ENCODE peak calls at places on chromosomes 6 and 20, in seven cellular contexts. One of them, this sample, is unnamed.

GRCh38 chr20:19566226-19566960 is 191.7 kb upstream of the RIN2 start:
- DNase-seq in astrocyte of the spinal cord: peak; percentile 26
- DNase-seq in activated CD4-positive, CD25-positive, alpha-beta regulatory T cell: no peak
- DNase-seq in IMR-90: no peak
- DNase-seq in spleen: no peak
- DNase-seq in cardiac septum: no peak
- DNase-seq in stimulated activated CD8-positive, alpha-beta memory T cell treated with anti-CD3 and anti-CD28 coated beads, Interleukin-7, amount 100 ng/mL, for 4 hours: no peak
- DNase-seq in this sample: peak; percentile 26

GRCh38 chr6:45586216-45587171 is 208.8 kb upstream of the SUPT3H start:
- DNase-seq in activated CD4-positive, CD25-positive, alpha-beta regulatory T cell: peak; percentile 9
- DNase-seq in spleen: no peak
- DNase-seq in cardiac septum: no peak
- DNase-seq in astrocyte of the spinal cord: no peak
- DNase-seq in stimulated activated CD8-positive, alpha-beta memory T cell treated with anti-CD3 and anti-CD28 coated beads, Interleukin-7, amount 100 ng/mL, for 4 hours: peak; percentile 46
- DNase-seq in IMR-90: no peak
- DNase-seq in this sample: no peak

GRCh38 chr6:138517635-138518034 is 18.3 kb upstream of the NHSL1 start:
- DNase-seq in astrocyte of the spinal cord: no peak
- DNase-seq in cardiac septum: peak; percentile 79
- DNase-seq in activated CD4-positive, CD25-positive, alpha-beta regulatory T cell: peak; percentile 4
- DNase-seq in IMR-90: peak; percentile 43
- DNase-seq in spleen: peak; percentile 84
- DNase-seq in stimulated activated CD8-positive, alpha-beta memory T cell treated with anti-CD3 and anti-CD28 coated beads, Interleukin-7, amount 100 ng/mL, for 4 hours: peak; percentile 26
- DNase-seq in this sample: peak; percentile 22

GRCh38 chr6:132053523-132053922 is 102.4 kb upstream of the CCN2 start:
- DNase-seq in spleen: no peak
- DNase-seq in cardiac septum: no peak
- DNase-seq in stimulated activated CD8-positive, alpha-beta memory T cell treated with anti-CD3 and anti-CD28 coated beads, Interleukin-7, amount 100 ng/mL, for 4 hours: no peak
- DNase-seq in activated CD4-positive, CD25-positive, alpha-beta regulatory T cell: no peak
- DNase-seq in astrocyte of the spinal cord: peak; percentile 59
- DNase-seq in IMR-90: peak; percentile 91
- DNase-seq in this sample: no peak

GRCh38 chr20:58293453-58293852 is 16.1 kb upstream of the RAB22A start:
- DNase-seq in cardiac septum: no peak
- DNase-seq in spleen: no peak
- DNase-seq in stimulated activated CD8-positive, alpha-beta memory T cell treated with anti-CD3 and anti-CD28 coated beads, Interleukin-7, amount 100 ng/mL, for 4 hours: no peak
- DNase-seq in IMR-90: no peak
- DNase-seq in astrocyte of the spinal cord: no peak
- DNase-seq in activated CD4-positive, CD25-positive, alpha-beta regulatory T cell: no peak
- DNase-seq in this sample: no peak

GRCh38 chr20:18380908-18381529 is 85.8 kb downstream of the DZANK1 start:
- DNase-seq in spleen: no peak
- DNase-seq in IMR-90: no peak
- DNase-seq in astrocyte of the spinal cord: no peak
- DNase-seq in stimulated activated CD8-positive, alpha-beta memory T cell treated with anti-CD3 and anti-CD28 coated beads, Interleukin-7, amount 100 ng/mL, for 4 hours: no peak
- DNase-seq in cardiac septum: no peak
- DNase-seq in activated CD4-positive, CD25-positive, alpha-beta regulatory T cell: no peak
- DNase-seq in this sample: no peak

GRCh38 chr6:16292432-16292831 is 54.0 kb downstream of the GMPR start:
- DNase-seq in cardiac septum: peak; percentile 31
- DNase-seq in activated CD4-positive, CD25-positive, alpha-beta regulatory T cell: no peak
- DNase-seq in spleen: no peak
- DNase-seq in astrocyte of the spinal cord: no peak
- DNase-seq in stimulated activated CD8-positive, alpha-beta memory T cell treated with anti-CD3 and anti-CD28 coated beads, Interleukin-7, amount 100 ng/mL, for 4 hours: no peak
- DNase-seq in IMR-90: no peak
- DNase-seq in this sample: no peak

GRCh38 chr20:57708694-57709673 is 831 bp downstream of the PMEPA1 start:
- DNase-seq in stimulated activated CD8-positive, alpha-beta memory T cell treated with anti-CD3 and anti-CD28 coated beads, Interleukin-7, amount 100 ng/mL, for 4 hours: no peak
- DNase-seq in cardiac septum: no peak
- DNase-seq in activated CD4-positive, CD25-positive, alpha-beta regulatory T cell: no peak
- DNase-seq in astrocyte of the spinal cord: no peak
- DNase-seq in spleen: peak; percentile 86
- DNase-seq in IMR-90: peak; percentile 19
- DNase-seq in this sample: no peak

GRCh38 chr6:84536914-84537638 is 227.3 kb downstream of the TBX18 start:
- DNase-seq in IMR-90: no peak
- DNase-seq in astrocyte of the spinal cord: no peak
- DNase-seq in cardiac septum: no peak
- DNase-seq in activated CD4-positive, CD25-positive, alpha-beta regulatory T cell: no peak
- DNase-seq in spleen: no peak
- DNase-seq in stimulated activated CD8-positive, alpha-beta memory T cell treated with anti-CD3 and anti-CD28 coated beads, Interleukin-7, amount 100 ng/mL, for 4 hours: no peak
- DNase-seq in this sample: peak; percentile 46

GRCh38 chr6:109349419-109349987 is 32.8 kb downstream of the CD164 start:
- DNase-seq in IMR-90: peak; percentile 82
- DNase-seq in spleen: no peak
- DNase-seq in activated CD4-positive, CD25-positive, alpha-beta regulatory T cell: no peak
- DNase-seq in cardiac septum: no peak
- DNase-seq in astrocyte of the spinal cord: peak; percentile 52
- DNase-seq in stimulated activated CD8-positive, alpha-beta memory T cell treated with anti-CD3 and anti-CD28 coated beads, Interleukin-7, amount 100 ng/mL, for 4 hours: no peak
- DNase-seq in this sample: peak; percentile 41

GRCh38 chr6:157656437-157657005 is 166.5 kb upstream of the SNX9 start:
- DNase-seq in spleen: no peak
- DNase-seq in astrocyte of the spinal cord: no peak
- DNase-seq in activated CD4-positive, CD25-positive, alpha-beta regulatory T cell: no peak
- DNase-seq in stimulated activated CD8-positive, alpha-beta memory T cell treated with anti-CD3 and anti-CD28 coated beads, Interleukin-7, amount 100 ng/mL, for 4 hours: no peak
- DNase-seq in cardiac septum: no peak
- DNase-seq in IMR-90: peak; percentile 38
- DNase-seq in this sample: peak; percentile 80

GRCh38 chr6:138588805-138589434 is 89.6 kb upstream of the NHSL1 start:
- DNase-seq in activated CD4-positive, CD25-positive, alpha-beta regulatory T cell: peak; percentile 2
- DNase-seq in IMR-90: peak; percentile 83
- DNase-seq in spleen: no peak
- DNase-seq in stimulated activated CD8-positive, alpha-beta memory T cell treated with anti-CD3 and anti-CD28 coated beads, Interleukin-7, amount 100 ng/mL, for 4 hours: peak; percentile 18
- DNase-seq in astrocyte of the spinal cord: peak; percentile 79
- DNase-seq in cardiac septum: no peak
- DNase-seq in this sample: peak; percentile 75

GRCh38 chr6:43977404-43978111 is 149.7 kb downstream of the MRPL14 start:
- DNase-seq in spleen: no peak
- DNase-seq in activated CD4-positive, CD25-positive, alpha-beta regulatory T cell: no peak
- DNase-seq in cardiac septum: peak; percentile 36
- DNase-seq in astrocyte of the spinal cord: no peak
- DNase-seq in stimulated activated CD8-positive, alpha-beta memory T cell treated with anti-CD3 and anti-CD28 coated beads, Interleukin-7, amount 100 ng/mL, for 4 hours: no peak
- DNase-seq in IMR-90: no peak
- DNase-seq in this sample: no peak

GRCh38 chr6:145051661-145052060 is 683.7 kb downstream of the EPM2A start:
- DNase-seq in astrocyte of the spinal cord: no peak
- DNase-seq in IMR-90: no peak
- DNase-seq in spleen: no peak
- DNase-seq in cardiac septum: no peak
- DNase-seq in activated CD4-positive, CD25-positive, alpha-beta regulatory T cell: no peak
- DNase-seq in stimulated activated CD8-positive, alpha-beta memory T cell treated with anti-CD3 and anti-CD28 coated beads, Interleukin-7, amount 100 ng/mL, for 4 hours: no peak
- DNase-seq in this sample: no peak